ENCODE peak calls at places on chromosomes 13 and 19, in seven cellular contexts. One of them, this sample, is unnamed.

GRCh38 chr19:32238076-32238475 is 107.3 kb upstream of the ZNF507 start:
- DNase-seq in A549: no peak
- DNase-seq in mammary epithelial cell: no peak
- DNase-seq in fibroblast of lung: no peak
- DNase-seq in endothelial cell of umbilical vein: no peak
- DNase-seq in IMR-90: no peak
- DNase-seq in HCT116: no peak
- DNase-seq in this sample: no peak

GRCh38 chr13:57582032-57582431 is 49.5 kb upstream of the PCDH17 start:
- DNase-seq in A549: no peak
- DNase-seq in mammary epithelial cell: no peak
- DNase-seq in fibroblast of lung: no peak
- DNase-seq in endothelial cell of umbilical vein: no peak
- DNase-seq in IMR-90: no peak
- DNase-seq in HCT116: no peak
- DNase-seq in this sample: peak; percentile 68

GRCh38 chr19:47699360-47699917 is 13.8 kb upstream of the EHD2 start:
- DNase-seq in A549: peak; percentile 73
- DNase-seq in mammary epithelial cell: no peak
- DNase-seq in fibroblast of lung: no peak
- DNase-seq in endothelial cell of umbilical vein: peak; percentile 21
- DNase-seq in IMR-90: peak; percentile 34
- DNase-seq in HCT116: no peak
- DNase-seq in this sample: peak; percentile 83

GRCh38 chr19:14167594-14168138 is 31.3 kb upstream of the ASF1B start:
- DNase-seq in A549: no peak
- DNase-seq in mammary epithelial cell: no peak
- DNase-seq in fibroblast of lung: no peak
- DNase-seq in endothelial cell of umbilical vein: no peak
- DNase-seq in IMR-90: no peak
- DNase-seq in HCT116: no peak
- DNase-seq in this sample: no peak

GRCh38 chr19:39671739-39672363 is 16.1 kb downstream of the LGALS16 start:
- DNase-seq in A549: peak; percentile 83
- DNase-seq in mammary epithelial cell: peak; percentile 31
- DNase-seq in fibroblast of lung: peak; percentile 24
- DNase-seq in endothelial cell of umbilical vein: peak; percentile 44
- DNase-seq in IMR-90: peak; percentile 43
- DNase-seq in HCT116: peak; percentile 66
- DNase-seq in this sample: peak; percentile 88

GRCh38 chr19:10753305-10753704 is 35.4 kb downstream of the DNM2 start:
- DNase-seq in A549: no peak
- DNase-seq in mammary epithelial cell: no peak
- DNase-seq in fibroblast of lung: no peak
- DNase-seq in endothelial cell of umbilical vein: no peak
- DNase-seq in IMR-90: no peak
- DNase-seq in HCT116: no peak
- DNase-seq in this sample: no peak

GRCh38 chr13:111153977-111154332 is 38.8 kb downstream of the ARHGEF7 start:
- DNase-seq in A549: no peak
- DNase-seq in mammary epithelial cell: no peak
- DNase-seq in fibroblast of lung: no peak
- DNase-seq in endothelial cell of umbilical vein: no peak
- DNase-seq in IMR-90: no peak
- DNase-seq in HCT116: no peak
- DNase-seq in this sample: peak; percentile 66

GRCh38 chr19:34044011-34044410 is 128.3 kb upstream of the LSM14A start:
- DNase-seq in A549: no peak
- DNase-seq in mammary epithelial cell: no peak
- DNase-seq in fibroblast of lung: no peak
- DNase-seq in endothelial cell of umbilical vein: no peak
- DNase-seq in IMR-90: no peak
- DNase-seq in HCT116: no peak
- DNase-seq in this sample: no peak

GRCh38 chr13:28402057-28402381 is 92.9 kb downstream of the FLT1 start:
- DNase-seq in A549: no peak
- DNase-seq in mammary epithelial cell: no peak
- DNase-seq in fibroblast of lung: no peak
- DNase-seq in endothelial cell of umbilical vein: no peak
- DNase-seq in IMR-90: no peak
- DNase-seq in HCT116: no peak
- DNase-seq in this sample: no peak

GRCh38 chr19:40907968-40908735 is 26.1 kb upstream of the CYP2A7 start:
- DNase-seq in A549: no peak
- DNase-seq in mammary epithelial cell: no peak
- DNase-seq in fibroblast of lung: no peak
- DNase-seq in endothelial cell of umbilical vein: no peak
- DNase-seq in IMR-90: no peak
- DNase-seq in HCT116: no peak
- DNase-seq in this sample: peak; percentile 78

GRCh38 chr13:75231235-75231634 is 250.7 kb downstream of the TBC1D4 start:
- DNase-seq in A549: no peak
- DNase-seq in mammary epithelial cell: no peak
- DNase-seq in fibroblast of lung: no peak
- DNase-seq in endothelial cell of umbilical vein: no peak
- DNase-seq in IMR-90: no peak
- DNase-seq in HCT116: no peak
- DNase-seq in this sample: no peak

GRCh38 chr13:34290661-34291060 is 472.7 kb downstream of the RFC3 start:
- DNase-seq in A549: no peak
- DNase-seq in mammary epithelial cell: no peak
- DNase-seq in fibroblast of lung: no peak
- DNase-seq in endothelial cell of umbilical vein: no peak
- DNase-seq in IMR-90: no peak
- DNase-seq in HCT116: no peak
- DNase-seq in this sample: no peak

GRCh38 chr13:97435794-97436193 is 1.8 kb downstream of the RAP2A start:
- DNase-seq in A549: no peak
- DNase-seq in mammary epithelial cell: no peak
- DNase-seq in fibroblast of lung: peak; percentile 38
- DNase-seq in endothelial cell of umbilical vein: peak; percentile 23
- DNase-seq in IMR-90: no peak
- DNase-seq in HCT116: no peak
- DNase-seq in this sample: no peak

GRCh38 chr13:30042272-30042671 is 191.9 kb upstream of the UBL3 start:
- DNase-seq in A549: no peak
- DNase-seq in mammary epithelial cell: no peak
- DNase-seq in fibroblast of lung: no peak
- DNase-seq in endothelial cell of umbilical vein: no peak
- DNase-seq in IMR-90: no peak
- DNase-seq in HCT116: no peak
- DNase-seq in this sample: no peak

GRCh38 chr13:23949200-23949599 is 51.9 kb upstream of the C1QTNF9B start:
- DNase-seq in A549: no peak
- DNase-seq in mammary epithelial cell: no peak
- DNase-seq in fibroblast of lung: no peak
- DNase-seq in endothelial cell of umbilical vein: no peak
- DNase-seq in IMR-90: no peak
- DNase-seq in HCT116: no peak
- DNase-seq in this sample: no peak

GRCh38 chr13:80473695-80474094 is 132.8 kb upstream of the SPRY2 start:
- DNase-seq in A549: peak; percentile 71
- DNase-seq in mammary epithelial cell: peak; percentile 69
- DNase-seq in fibroblast of lung: peak; percentile 36
- DNase-seq in endothelial cell of umbilical vein: peak; percentile 36
- DNase-seq in IMR-90: peak; percentile 18
- DNase-seq in HCT116: no peak
- DNase-seq in this sample: no peak

GRCh38 chr19:49136771-49137171 is 17.4 kb downstream of the PPFIA3 start:
- DNase-seq in A549: no peak
- DNase-seq in mammary epithelial cell: no peak
- DNase-seq in fibroblast of lung: no peak
- DNase-seq in endothelial cell of umbilical vein: no peak
- DNase-seq in IMR-90: peak; percentile 50
- DNase-seq in HCT116: no peak
- DNase-seq in this sample: no peak

GRCh38 chr19:28569132-28570114 is 643.5 kb downstream of the UQCRFS1 start:
- DNase-seq in A549: no peak
- DNase-seq in mammary epithelial cell: no peak
- DNase-seq in fibroblast of lung: no peak
- DNase-seq in endothelial cell of umbilical vein: no peak
- DNase-seq in IMR-90: no peak
- DNase-seq in HCT116: no peak
- DNase-seq in this sample: peak; percentile 39

GRCh38 chr19:34480971-34481821 is at the start of gene WTIP:
- DNase-seq in A549: peak; percentile 92
- DNase-seq in mammary epithelial cell: peak; percentile 62
- DNase-seq in fibroblast of lung: peak; percentile 94
- DNase-seq in endothelial cell of umbilical vein: peak; percentile 82
- DNase-seq in IMR-90: peak; percentile 88
- DNase-seq in HCT116: peak; percentile 18
- DNase-seq in this sample: peak; percentile 89

GRCh38 chr13:110070511-110071120 is 236.3 kb downstream of the COL4A1 start:
- DNase-seq in A549: no peak
- DNase-seq in mammary epithelial cell: peak; percentile 88
- DNase-seq in fibroblast of lung: peak; percentile 89
- DNase-seq in endothelial cell of umbilical vein: no peak
- DNase-seq in IMR-90: peak; percentile 77
- DNase-seq in HCT116: no peak
- DNase-seq in this sample: no peak

GRCh38 chr19:3105641-3106508 is 11.7 kb downstream of the GNA11 start:
- DNase-seq in A549: no peak
- DNase-seq in mammary epithelial cell: no peak
- DNase-seq in fibroblast of lung: no peak
- DNase-seq in endothelial cell of umbilical vein: no peak
- DNase-seq in IMR-90: no peak
- DNase-seq in HCT116: no peak
- DNase-seq in this sample: no peak

GRCh38 chr19:41705393-41706174 is 2.8 kb upstream of the CEACAM5 start:
- DNase-seq in A549: peak; percentile 53
- DNase-seq in mammary epithelial cell: peak; percentile 20
- DNase-seq in fibroblast of lung: peak; percentile 4
- DNase-seq in endothelial cell of umbilical vein: peak; percentile 17
- DNase-seq in IMR-90: no peak
- DNase-seq in HCT116: no peak
- DNase-seq in this sample: peak; percentile 80

GRCh38 chr19:7382694-7383093 is 34.0 kb downstream of the ARHGEF18 start:
- DNase-seq in A549: no peak
- DNase-seq in mammary epithelial cell: no peak
- DNase-seq in fibroblast of lung: no peak
- DNase-seq in endothelial cell of umbilical vein: no peak
- DNase-seq in IMR-90: no peak
- DNase-seq in HCT116: no peak
- DNase-seq in this sample: no peak

DNA sequence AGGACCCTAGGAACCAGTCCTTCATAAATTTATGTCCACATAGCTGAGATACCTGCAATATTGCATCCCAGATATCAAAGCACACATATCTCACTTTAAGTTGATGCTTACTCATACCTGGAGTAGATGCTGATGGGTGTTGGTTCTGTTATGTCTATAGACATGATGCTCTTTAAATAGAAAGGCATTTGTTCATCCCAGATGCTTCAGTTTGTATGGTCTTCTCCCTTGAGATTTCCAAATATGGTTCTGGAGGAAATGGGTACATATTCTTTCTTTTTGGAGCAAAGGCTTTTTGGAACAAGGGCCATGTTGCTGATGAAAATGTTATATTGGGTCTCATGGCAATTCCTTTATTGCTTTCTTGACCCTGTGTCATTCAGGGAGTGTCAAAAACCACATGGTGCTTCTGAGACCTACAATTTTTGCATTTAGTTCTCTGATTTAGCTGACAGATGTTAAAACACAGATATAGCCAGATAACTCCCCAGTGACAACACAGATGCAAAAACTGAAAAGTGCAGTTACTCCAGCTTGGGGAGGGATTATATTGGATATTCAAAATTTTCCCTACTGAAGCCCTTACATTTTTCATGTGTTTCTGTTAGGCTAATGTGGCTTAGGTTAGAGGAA is 211.4 kb downstream of the KCNRG start:
- DNase-seq in A549: no peak
- DNase-seq in mammary epithelial cell: no peak
- DNase-seq in fibroblast of lung: no peak
- DNase-seq in endothelial cell of umbilical vein: no peak
- DNase-seq in IMR-90: no peak
- DNase-seq in HCT116: no peak
- DNase-seq in this sample: no peak
- H3K4me2 ChIP-seq in A549: no peak overlapping the region
- H3K4me2 ChIP-seq in mammary epithelial cell: no peak overlapping the region
- H3K4me2 ChIP-seq in fibroblast of lung: no peak overlapping the region
- H3K4me2 ChIP-seq in endothelial cell of umbilical vein: no peak overlapping the region
- H3K4me2 ChIP-seq in IMR-90: no peak overlapping the region
- H3K4me2 ChIP-seq in HCT116: no peak overlapping the region
- H3K4me2 ChIP-seq in this sample: no peak overlapping the region

DNA sequence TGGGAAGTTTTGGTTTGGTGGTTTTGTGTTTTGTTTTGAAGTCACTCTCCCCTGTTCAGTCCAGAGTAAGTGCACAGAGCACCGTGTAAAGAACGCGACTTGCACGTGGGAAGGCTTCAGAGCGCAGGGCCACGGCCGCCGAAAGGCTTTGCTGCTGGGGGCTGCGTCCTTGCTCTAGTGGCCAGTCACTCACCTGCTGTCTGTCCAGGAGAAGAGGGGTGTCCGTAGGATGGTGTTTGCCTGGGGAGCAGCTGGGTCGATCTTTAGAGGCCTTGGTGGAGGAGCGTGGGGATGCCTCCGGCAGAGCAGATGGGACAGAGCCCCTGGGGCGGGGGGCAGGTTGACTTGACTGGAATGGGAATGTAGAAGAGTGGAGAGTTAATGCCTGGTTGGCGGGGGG is 116.6 kb upstream of the MCF2L start:
- DNase-seq in A549: no peak
- DNase-seq in mammary epithelial cell: no peak
- DNase-seq in fibroblast of lung: no peak
- DNase-seq in endothelial cell of umbilical vein: no peak
- DNase-seq in IMR-90: no peak
- DNase-seq in HCT116: no peak
- DNase-seq in this sample: no peak
- TF ChIP-seq CTCF in A549: no peak
- TF ChIP-seq CTCF in mammary epithelial cell: no peak
- TF ChIP-seq CTCF in fibroblast of lung: no peak
- TF ChIP-seq CTCF in endothelial cell of umbilical vein: no peak
- TF ChIP-seq CTCF in IMR-90: no peak
- TF ChIP-seq CTCF in HCT116: no peak
- TF ChIP-seq CTCF in this sample: no peak

GRCh38 chr13:103726808-103727207 is 660.6 kb upstream of the SLC10A2 start:
- DNase-seq in A549: no peak
- DNase-seq in mammary epithelial cell: no peak
- DNase-seq in fibroblast of lung: no peak
- DNase-seq in endothelial cell of umbilical vein: no peak
- DNase-seq in IMR-90: no peak
- DNase-seq in HCT116: no peak
- DNase-seq in this sample: no peak
- H3K4me1 ChIP-seq in A549: no peaks in the 10 kb centered on the region
- H3K4me1 ChIP-seq in mammary epithelial cell: no peaks in the 10 kb centered on the region
- H3K4me1 ChIP-seq in fibroblast of lung: no peaks in the 10 kb centered on the region
- H3K4me1 ChIP-seq in endothelial cell of umbilical vein: no peaks in the 10 kb centered on the region
- H3K4me1 ChIP-seq in IMR-90: no peaks in the 10 kb centered on the region
- H3K4me1 ChIP-seq in HCT116: no peaks in the 10 kb centered on the region
- H3K4me1 ChIP-seq in this sample: no peaks in the 10 kb centered on the region

DNA sequence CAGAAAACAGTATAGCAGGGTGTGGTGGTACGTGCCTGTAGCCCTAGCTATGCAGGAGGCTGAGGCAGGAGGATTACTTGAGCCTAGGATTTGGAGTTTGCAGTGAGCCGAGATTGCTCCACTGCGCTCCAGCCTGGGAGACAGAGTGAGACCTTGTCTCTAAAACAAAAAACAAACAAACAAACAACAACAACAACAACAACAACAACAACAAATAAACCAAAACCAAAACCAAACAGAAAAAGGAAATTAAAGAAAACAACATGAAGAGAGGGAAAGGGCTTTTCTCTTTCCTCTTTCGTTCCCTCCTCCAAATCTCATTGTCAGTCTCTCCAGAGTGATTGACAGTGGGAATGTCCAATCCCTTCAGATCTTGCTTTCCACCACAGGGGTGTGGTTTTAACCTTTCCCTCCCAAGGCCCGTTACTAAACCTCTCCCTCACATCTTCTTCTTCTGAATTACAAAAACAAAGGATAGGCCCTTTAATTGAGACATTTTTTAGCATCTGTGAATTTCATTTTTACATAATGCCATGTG is 341.2 kb downstream of the HS6ST3 start:
- DNase-seq in A549: peak; percentile 2
- DNase-seq in mammary epithelial cell: no peak
- DNase-seq in fibroblast of lung: no peak
- DNase-seq in endothelial cell of umbilical vein: no peak
- DNase-seq in IMR-90: no peak
- DNase-seq in HCT116: no peak
- DNase-seq in this sample: peak; percentile 24
- H3K4me2 ChIP-seq in A549: no peak overlapping the region
- H3K4me2 ChIP-seq in mammary epithelial cell: no peak overlapping the region
- H3K4me2 ChIP-seq in fibroblast of lung: no peak overlapping the region
- H3K4me2 ChIP-seq in endothelial cell of umbilical vein: no peak overlapping the region
- H3K4me2 ChIP-seq in IMR-90: no peak overlapping the region
- H3K4me2 ChIP-seq in HCT116: no peak overlapping the region
- H3K4me2 ChIP-seq in this sample: no peak overlapping the region